ENCODE peak calls at places on chromosomes 5 and 9, in four cellular contexts. One of them, this sample, is unnamed.

GRCh38 chr5:76524101-76524835 is 98.9 kb downstream of the F2RL2 start:
- DNase-seq in naive thymus-derived CD4-positive, alpha-beta T cell: no peak
- DNase-seq in A673: no peak
- DNase-seq in right cardiac atrium: no peak
- DNase-seq in this sample: no peak

GRCh38 chr5:102975040-102975439 is 144.9 kb downstream of the GIN1 start:
- DNase-seq in naive thymus-derived CD4-positive, alpha-beta T cell: no peak
- DNase-seq in A673: peak; percentile 89
- DNase-seq in right cardiac atrium: no peak
- DNase-seq in this sample: no peak

GRCh38 chr5:133034064-133034463 is 7.7 kb upstream of the ZCCHC10 start:
- DNase-seq in naive thymus-derived CD4-positive, alpha-beta T cell: no peak
- DNase-seq in right cardiac atrium: no peak
- DNase-seq in A673: no peak
- DNase-seq in this sample: no peak

GRCh38 chr9:101639785-101640437 is 45.1 kb upstream of the PPP3R2 start:
- DNase-seq in naive thymus-derived CD4-positive, alpha-beta T cell: no peak
- DNase-seq in right cardiac atrium: no peak
- DNase-seq in A673: no peak
- DNase-seq in this sample: no peak

GRCh38 chr9:16329699-16330113 is 540.8 kb downstream of the BNC2 start:
- DNase-seq in A673: no peak
- DNase-seq in naive thymus-derived CD4-positive, alpha-beta T cell: no peak
- DNase-seq in right cardiac atrium: peak; percentile 55
- DNase-seq in this sample: peak; percentile 39

GRCh38 chr9:15278839-15279238 is 28.2 kb downstream of the TTC39B start:
- DNase-seq in right cardiac atrium: no peak
- DNase-seq in naive thymus-derived CD4-positive, alpha-beta T cell: no peak
- DNase-seq in A673: no peak
- DNase-seq in this sample: no peak

GRCh38 chr5:98656106-98656795 is 117.2 kb upstream of the RGMB start:
- DNase-seq in right cardiac atrium: no peak
- DNase-seq in naive thymus-derived CD4-positive, alpha-beta T cell: no peak
- DNase-seq in A673: peak; percentile 3
- DNase-seq in this sample: no peak

GRCh38 chr5:68682400-68683152 is 411.2 kb upstream of the SLC30A5 start:
- DNase-seq in right cardiac atrium: no peak
- DNase-seq in naive thymus-derived CD4-positive, alpha-beta T cell: no peak
- DNase-seq in A673: no peak
- DNase-seq in this sample: no peak

GRCh38 chr5:154753792-154754191 is 1.4 kb upstream of the LARP1 start:
- DNase-seq in A673: no peak
- DNase-seq in naive thymus-derived CD4-positive, alpha-beta T cell: no peak
- DNase-seq in right cardiac atrium: peak; percentile 80
- DNase-seq in this sample: peak; percentile 29

GRCh38 chr5:142421158-142421617 is 96.4 kb upstream of the SPRY4 start:
- DNase-seq in naive thymus-derived CD4-positive, alpha-beta T cell: no peak
- DNase-seq in A673: peak; percentile 44
- DNase-seq in right cardiac atrium: no peak
- DNase-seq in this sample: no peak

GRCh38 chr5:81188962-81189361 is 44.2 kb upstream of the CKMT2 start:
- DNase-seq in A673: no peak
- DNase-seq in naive thymus-derived CD4-positive, alpha-beta T cell: no peak
- DNase-seq in right cardiac atrium: no peak
- DNase-seq in this sample: no peak

GRCh38 chr5:21391506-21391905 is 1403.5 kb upstream of the CDH18 start:
- DNase-seq in right cardiac atrium: no peak
- DNase-seq in naive thymus-derived CD4-positive, alpha-beta T cell: no peak
- DNase-seq in A673: peak; percentile 74
- DNase-seq in this sample: no peak

GRCh38 chr5:143592648-143593047 is 189.2 kb upstream of the NR3C1 start:
- DNase-seq in right cardiac atrium: no peak
- DNase-seq in naive thymus-derived CD4-positive, alpha-beta T cell: no peak
- DNase-seq in A673: peak; percentile 17
- DNase-seq in this sample: no peak

GRCh38 chr5:102152906-102153787 is 142.9 kb downstream of the SLCO4C1 start:
- DNase-seq in naive thymus-derived CD4-positive, alpha-beta T cell: no peak
- DNase-seq in right cardiac atrium: no peak
- DNase-seq in A673: peak; percentile 43
- DNase-seq in this sample: no peak

GRCh38 chr5:81253875-81254274 is 20.8 kb downstream of the CKMT2 start:
- DNase-seq in right cardiac atrium: no peak
- DNase-seq in naive thymus-derived CD4-positive, alpha-beta T cell: no peak
- DNase-seq in A673: no peak
- DNase-seq in this sample: no peak

GRCh38 chr9:120711841-120712538 is 2.3 kb downstream of the MEGF9 start:
- DNase-seq in naive thymus-derived CD4-positive, alpha-beta T cell: no peak
- DNase-seq in A673: no peak
- DNase-seq in right cardiac atrium: no peak
- DNase-seq in this sample: no peak

GRCh38 chr9:96245399-96245798 is 56.6 kb downstream of the HSD17B3 start:
- DNase-seq in right cardiac atrium: no peak
- DNase-seq in naive thymus-derived CD4-positive, alpha-beta T cell: no peak
- DNase-seq in A673: peak; percentile 27
- DNase-seq in this sample: no peak

GRCh38 chr5:67166460-67166871 is 30.1 kb downstream of the CD180 start:
- DNase-seq in naive thymus-derived CD4-positive, alpha-beta T cell: peak; percentile 31
- DNase-seq in A673: no peak
- DNase-seq in right cardiac atrium: peak; percentile 78
- DNase-seq in this sample: peak; percentile 61

GRCh38 chr5:158451203-158451982 is 592.4 kb upstream of the CLINT1 start:
- DNase-seq in right cardiac atrium: peak; percentile 76
- DNase-seq in A673: no peak
- DNase-seq in naive thymus-derived CD4-positive, alpha-beta T cell: no peak
- DNase-seq in this sample: no peak

GRCh38 chr5:143229896-143230675 is 173.4 kb downstream of the NR3C1 start:
- DNase-seq in A673: no peak
- DNase-seq in naive thymus-derived CD4-positive, alpha-beta T cell: peak; percentile 14
- DNase-seq in right cardiac atrium: peak; percentile 30
- DNase-seq in this sample: no peak

GRCh38 chr5:19261879-19262278 is 726.1 kb downstream of the CDH18 start:
- DNase-seq in A673: no peak
- DNase-seq in naive thymus-derived CD4-positive, alpha-beta T cell: no peak
- DNase-seq in right cardiac atrium: no peak
- DNase-seq in this sample: no peak

GRCh38 chr5:160555836-160556660 is 134.4 kb downstream of the PTTG1 start:
- DNase-seq in A673: no peak
- DNase-seq in naive thymus-derived CD4-positive, alpha-beta T cell: no peak
- DNase-seq in right cardiac atrium: no peak
- DNase-seq in this sample: no peak

GRCh38 chr9:88084816-88085215 is 53.5 kb downstream of the SPATA31C2 start:
- DNase-seq in naive thymus-derived CD4-positive, alpha-beta T cell: no peak
- DNase-seq in A673: no peak
- DNase-seq in right cardiac atrium: no peak
- DNase-seq in this sample: no peak

GRCh38 chr9:129489838-129490582 is 130.9 kb downstream of the C9orf50 start:
- DNase-seq in A673: no peak
- DNase-seq in naive thymus-derived CD4-positive, alpha-beta T cell: peak; percentile 70
- DNase-seq in right cardiac atrium: peak; percentile 57
- DNase-seq in this sample: peak; percentile 48

GRCh38 chr9:70601000-70601929 is 186.8 kb upstream of the KLF9 start:
- DNase-seq in A673: peak; percentile 84
- DNase-seq in right cardiac atrium: peak; percentile 99
- DNase-seq in naive thymus-derived CD4-positive, alpha-beta T cell: no peak
- DNase-seq in this sample: peak; percentile 92

GRCh38 chr5:159782995-159783300 is 133.3 kb upstream of the ADRA1B start:
- DNase-seq in naive thymus-derived CD4-positive, alpha-beta T cell: no peak
- DNase-seq in right cardiac atrium: no peak
- DNase-seq in A673: no peak
- DNase-seq in this sample: no peak

GRCh38 chr5:158287643-158288228 is 428.8 kb upstream of the CLINT1 start:
- DNase-seq in A673: no peak
- DNase-seq in naive thymus-derived CD4-positive, alpha-beta T cell: no peak
- DNase-seq in right cardiac atrium: no peak
- DNase-seq in this sample: no peak

GRCh38 chr5:162323471-162323870 is 255.9 kb downstream of the GABRG2 start:
- DNase-seq in A673: peak; percentile 84
- DNase-seq in naive thymus-derived CD4-positive, alpha-beta T cell: no peak
- DNase-seq in right cardiac atrium: no peak
- DNase-seq in this sample: no peak

GRCh38 chr9:5608298-5609254 is 20.3 kb upstream of the RIC1 start:
- DNase-seq in naive thymus-derived CD4-positive, alpha-beta T cell: no peak
- DNase-seq in A673: no peak
- DNase-seq in right cardiac atrium: no peak
- DNase-seq in this sample: no peak
- H3K27ac ChIP-seq in naive thymus-derived CD4-positive, alpha-beta T cell: peak overlapping the region; percentile 47
- H3K27ac ChIP-seq in A673: no peak overlapping the region
- H3K27ac ChIP-seq in right cardiac atrium: peak overlapping the region; percentile 85
- H3K27ac ChIP-seq in this sample: peak overlapping the region; percentile 78

GRCh38 chr5:13567819-13568218 is 376.7 kb downstream of the DNAH5 start:
- DNase-seq in naive thymus-derived CD4-positive, alpha-beta T cell: no peak
- DNase-seq in right cardiac atrium: no peak
- DNase-seq in A673: no peak
- DNase-seq in this sample: no peak
- H3K9me3 ChIP-seq in naive thymus-derived CD4-positive, alpha-beta T cell: peaks cover 3% of the 10 kb centered on the region
- H3K9me3 ChIP-seq in right cardiac atrium: peaks cover 5% of the 10 kb centered on the region
- H3K9me3 ChIP-seq in A673: no peaks in the 10 kb centered on the region
- H3K9me3 ChIP-seq in this sample: peaks cover 8% of the 10 kb centered on the region

DNA sequence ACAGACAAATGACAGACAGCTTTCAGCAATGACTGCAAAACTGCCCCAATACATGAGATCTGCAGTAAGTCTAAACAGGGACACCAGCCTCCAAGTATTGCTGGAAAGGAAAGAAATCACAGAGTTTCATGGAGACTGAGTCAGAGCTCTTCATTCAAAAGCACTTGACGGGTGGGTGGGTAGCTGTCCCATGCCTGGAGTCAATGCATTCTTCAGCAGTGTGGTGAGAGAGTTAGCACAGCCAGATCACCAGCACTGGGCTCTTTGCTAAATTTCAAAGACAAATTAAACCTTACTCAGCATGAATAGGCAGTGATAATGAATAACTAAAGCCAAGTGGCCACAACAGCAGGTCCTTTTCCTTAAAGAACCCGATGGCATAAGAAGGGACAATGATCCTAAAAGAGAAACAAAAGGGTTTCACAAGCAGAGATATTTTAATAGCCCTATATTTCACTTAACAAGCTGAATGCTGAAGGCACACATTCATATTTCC is 192.4 kb downstream of the ACTL7B start:
- DNase-seq in A673: no peak
- DNase-seq in naive thymus-derived CD4-positive, alpha-beta T cell: no peak
- DNase-seq in right cardiac atrium: no peak
- DNase-seq in this sample: no peak
- H3K27ac ChIP-seq in A673: no peak overlapping the region
- H3K27ac ChIP-seq in naive thymus-derived CD4-positive, alpha-beta T cell: no peak overlapping the region
- H3K27ac ChIP-seq in right cardiac atrium: no peak overlapping the region
- H3K27ac ChIP-seq in this sample: no peak overlapping the region

DNA sequence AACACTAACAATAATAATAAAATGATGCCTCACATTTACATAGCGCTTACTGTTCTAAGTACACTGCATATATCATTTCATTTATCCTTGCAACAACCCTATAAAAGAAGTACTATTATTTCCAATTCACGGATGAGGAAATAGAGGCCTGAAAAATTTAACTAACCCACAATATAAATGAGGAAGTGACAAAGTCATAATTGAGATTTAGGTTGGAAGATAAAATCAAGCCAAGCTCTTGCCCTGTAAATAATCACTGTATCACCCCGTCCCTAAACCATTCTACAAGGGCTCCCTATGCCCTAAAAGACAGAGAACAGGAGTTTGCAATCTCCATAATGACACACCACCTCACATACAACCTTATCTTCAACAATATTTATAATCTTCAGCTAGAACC is 49.6 kb downstream of the STRBP start:
- DNase-seq in A673: no peak
- DNase-seq in right cardiac atrium: no peak
- DNase-seq in naive thymus-derived CD4-positive, alpha-beta T cell: no peak
- DNase-seq in this sample: no peak
- H3K9me3 ChIP-seq in A673: no peaks in the 10 kb centered on the region
- H3K9me3 ChIP-seq in right cardiac atrium: no peaks in the 10 kb centered on the region
- H3K9me3 ChIP-seq in naive thymus-derived CD4-positive, alpha-beta T cell: no peaks in the 10 kb centered on the region
- H3K9me3 ChIP-seq in this sample: no peaks in the 10 kb centered on the region

GRCh38 chr5:79687911-79688310 is 1.7 kb upstream of the CMYA5 start:
- DNase-seq in naive thymus-derived CD4-positive, alpha-beta T cell: no peak
- DNase-seq in A673: peak; percentile 22
- DNase-seq in right cardiac atrium: no peak
- DNase-seq in this sample: no peak
- H3K27ac ChIP-seq in naive thymus-derived CD4-positive, alpha-beta T cell: no peak overlapping the region
- H3K27ac ChIP-seq in A673: no peak overlapping the region
- H3K27ac ChIP-seq in right cardiac atrium: no peak overlapping the region
- H3K27ac ChIP-seq in this sample: no peak overlapping the region

GRCh38 chr5:55432549-55432948 is 102.2 kb downstream of the PLPP1 start:
- DNase-seq in naive thymus-derived CD4-positive, alpha-beta T cell: no peak
- DNase-seq in A673: no peak
- DNase-seq in right cardiac atrium: no peak
- DNase-seq in this sample: no peak

GRCh38 chr5:55427157-55427556 is 107.6 kb downstream of the PLPP1 start:
- DNase-seq in right cardiac atrium: peak; percentile 29
- DNase-seq in A673: peak; percentile 88
- DNase-seq in naive thymus-derived CD4-positive, alpha-beta T cell: no peak
- DNase-seq in this sample: peak; percentile 77

GRCh38 chr5:55426455-55426854 is 108.3 kb downstream of the PLPP1 start:
- DNase-seq in A673: no peak
- DNase-seq in right cardiac atrium: no peak
- DNase-seq in naive thymus-derived CD4-positive, alpha-beta T cell: no peak
- DNase-seq in this sample: no peak

GRCh38 chr5:55429707-55430253 is 105.0 kb downstream of the PLPP1 start:
- DNase-seq in right cardiac atrium: peak; percentile 40
- DNase-seq in naive thymus-derived CD4-positive, alpha-beta T cell: no peak
- DNase-seq in A673: no peak
- DNase-seq in this sample: no peak

GRCh38 chr5:55429221-55429620 is 105.5 kb downstream of the PLPP1 start:
- DNase-seq in right cardiac atrium: no peak
- DNase-seq in A673: no peak
- DNase-seq in naive thymus-derived CD4-positive, alpha-beta T cell: no peak
- DNase-seq in this sample: no peak
- H3K9me3 ChIP-seq in right cardiac atrium: no peaks in the 10 kb centered on the region
- H3K9me3 ChIP-seq in A673: peaks cover 13% of the 10 kb centered on the region
- H3K9me3 ChIP-seq in naive thymus-derived CD4-positive, alpha-beta T cell: peaks cover 36% of the 10 kb centered on the region
- H3K9me3 ChIP-seq in this sample: no peaks in the 10 kb centered on the region